ENCODE peak calls at places on chromosomes 5 and 9, in six cellular contexts. One of them, this sample, is unnamed.

GRCh38 chr9:130992059-130993032 is 16.6 kb upstream of the LAMC3 start:
- DNase-seq in iPS-NIHi11: no peak
- DNase-seq in activated CD4-positive, alpha-beta T cell treated with anti-CD3 and anti-CD28 coated beads, Interleukin-2, amount 50 U/mL, for 1 hour: no peak
- DNase-seq in GM23248: no peak
- DNase-seq in endothelial cell: no peak
- DNase-seq in AG09319: no peak
- DNase-seq in this sample: no peak

GRCh38 chr5:170110403-170111087 is 4.8 kb downstream of the FOXI1 start:
- DNase-seq in iPS-NIHi11: no peak
- DNase-seq in activated CD4-positive, alpha-beta T cell treated with anti-CD3 and anti-CD28 coated beads, Interleukin-2, amount 50 U/mL, for 1 hour: no peak
- DNase-seq in GM23248: no peak
- DNase-seq in endothelial cell: no peak
- DNase-seq in AG09319: no peak
- DNase-seq in this sample: no peak

GRCh38 chr9:78620764-78621163 is 323.8 kb downstream of the PSAT1 start:
- DNase-seq in iPS-NIHi11: no peak
- DNase-seq in activated CD4-positive, alpha-beta T cell treated with anti-CD3 and anti-CD28 coated beads, Interleukin-2, amount 50 U/mL, for 1 hour: no peak
- DNase-seq in GM23248: peak; percentile 94
- DNase-seq in endothelial cell: no peak
- DNase-seq in AG09319: no peak
- DNase-seq in this sample: no peak

GRCh38 chr5:34503379-34504346 is 152.5 kb upstream of the RAI14 start:
- DNase-seq in iPS-NIHi11: no peak
- DNase-seq in activated CD4-positive, alpha-beta T cell treated with anti-CD3 and anti-CD28 coated beads, Interleukin-2, amount 50 U/mL, for 1 hour: no peak
- DNase-seq in GM23248: no peak
- DNase-seq in endothelial cell: no peak
- DNase-seq in AG09319: no peak
- DNase-seq in this sample: no peak

GRCh38 chr5:116378007-116378831 is 196.4 kb downstream of the SEMA6A start:
- DNase-seq in iPS-NIHi11: no peak
- DNase-seq in activated CD4-positive, alpha-beta T cell treated with anti-CD3 and anti-CD28 coated beads, Interleukin-2, amount 50 U/mL, for 1 hour: no peak
- DNase-seq in GM23248: no peak
- DNase-seq in endothelial cell: no peak
- DNase-seq in AG09319: no peak
- DNase-seq in this sample: no peak

GRCh38 chr9:23321049-23321448 is 505.0 kb downstream of the ELAVL2 start:
- DNase-seq in iPS-NIHi11: no peak
- DNase-seq in activated CD4-positive, alpha-beta T cell treated with anti-CD3 and anti-CD28 coated beads, Interleukin-2, amount 50 U/mL, for 1 hour: no peak
- DNase-seq in GM23248: no peak
- DNase-seq in endothelial cell: no peak
- DNase-seq in AG09319: no peak
- DNase-seq in this sample: no peak

GRCh38 chr5:93349613-93350012 is 231.4 kb downstream of the NR2F1-AS1 start:
- DNase-seq in iPS-NIHi11: no peak
- DNase-seq in activated CD4-positive, alpha-beta T cell treated with anti-CD3 and anti-CD28 coated beads, Interleukin-2, amount 50 U/mL, for 1 hour: no peak
- DNase-seq in GM23248: peak; percentile 54
- DNase-seq in endothelial cell: no peak
- DNase-seq in AG09319: no peak
- DNase-seq in this sample: no peak

GRCh38 chr9:34310205-34310604 is 18.9 kb downstream of the KIF24 start:
- DNase-seq in iPS-NIHi11: no peak
- DNase-seq in activated CD4-positive, alpha-beta T cell treated with anti-CD3 and anti-CD28 coated beads, Interleukin-2, amount 50 U/mL, for 1 hour: no peak
- DNase-seq in GM23248: no peak
- DNase-seq in endothelial cell: no peak
- DNase-seq in AG09319: no peak
- DNase-seq in this sample: no peak

GRCh38 chr9:121689461-121690157 is 38.2 kb downstream of the DAB2IP start:
- DNase-seq in iPS-NIHi11: no peak
- DNase-seq in activated CD4-positive, alpha-beta T cell treated with anti-CD3 and anti-CD28 coated beads, Interleukin-2, amount 50 U/mL, for 1 hour: no peak
- DNase-seq in GM23248: no peak
- DNase-seq in endothelial cell: no peak
- DNase-seq in AG09319: no peak
- DNase-seq in this sample: no peak

GRCh38 chr9:29966247-29966646 is 2393.0 kb upstream of the C9orf72 start:
- DNase-seq in iPS-NIHi11: no peak
- DNase-seq in activated CD4-positive, alpha-beta T cell treated with anti-CD3 and anti-CD28 coated beads, Interleukin-2, amount 50 U/mL, for 1 hour: no peak
- DNase-seq in GM23248: no peak
- DNase-seq in endothelial cell: no peak
- DNase-seq in AG09319: no peak
- DNase-seq in this sample: no peak

GRCh38 chr9:110623462-110624025 is 44.0 kb upstream of the SVEP1 start:
- DNase-seq in iPS-NIHi11: peak; percentile 57
- DNase-seq in activated CD4-positive, alpha-beta T cell treated with anti-CD3 and anti-CD28 coated beads, Interleukin-2, amount 50 U/mL, for 1 hour: no peak
- DNase-seq in GM23248: peak; percentile 71
- DNase-seq in endothelial cell: peak; percentile 54
- DNase-seq in AG09319: no peak
- DNase-seq in this sample: no peak

GRCh38 chr9:3730527-3730926 is 204.7 kb upstream of the RFX3 start:
- DNase-seq in iPS-NIHi11: no peak
- DNase-seq in activated CD4-positive, alpha-beta T cell treated with anti-CD3 and anti-CD28 coated beads, Interleukin-2, amount 50 U/mL, for 1 hour: no peak
- DNase-seq in GM23248: no peak
- DNase-seq in endothelial cell: no peak
- DNase-seq in AG09319: no peak
- DNase-seq in this sample: no peak

GRCh38 chr5:29588276-29588675 is 1605.2 kb upstream of the CDH6 start:
- DNase-seq in iPS-NIHi11: no peak
- DNase-seq in activated CD4-positive, alpha-beta T cell treated with anti-CD3 and anti-CD28 coated beads, Interleukin-2, amount 50 U/mL, for 1 hour: no peak
- DNase-seq in GM23248: no peak
- DNase-seq in endothelial cell: no peak
- DNase-seq in AG09319: no peak
- DNase-seq in this sample: no peak

GRCh38 chr5:7425830-7426229 is 29.9 kb downstream of the ADCY2 start:
- DNase-seq in iPS-NIHi11: no peak
- DNase-seq in activated CD4-positive, alpha-beta T cell treated with anti-CD3 and anti-CD28 coated beads, Interleukin-2, amount 50 U/mL, for 1 hour: no peak
- DNase-seq in GM23248: peak; percentile 5
- DNase-seq in endothelial cell: no peak
- DNase-seq in AG09319: no peak
- DNase-seq in this sample: no peak

GRCh38 chr5:135008556-135008955 is 25.5 kb downstream of the PITX1 start:
- DNase-seq in iPS-NIHi11: no peak
- DNase-seq in activated CD4-positive, alpha-beta T cell treated with anti-CD3 and anti-CD28 coated beads, Interleukin-2, amount 50 U/mL, for 1 hour: no peak
- DNase-seq in GM23248: no peak
- DNase-seq in endothelial cell: no peak
- DNase-seq in AG09319: no peak
- DNase-seq in this sample: no peak

GRCh38 chr9:108093773-108094675 is 604.5 kb upstream of the KLF4 start:
- DNase-seq in iPS-NIHi11: no peak
- DNase-seq in activated CD4-positive, alpha-beta T cell treated with anti-CD3 and anti-CD28 coated beads, Interleukin-2, amount 50 U/mL, for 1 hour: no peak
- DNase-seq in GM23248: peak; percentile 52
- DNase-seq in endothelial cell: no peak
- DNase-seq in AG09319: no peak
- DNase-seq in this sample: no peak

GRCh38 chr9:89387970-89388867 is 69.9 kb downstream of the SECISBP2 start:
- DNase-seq in iPS-NIHi11: no peak
- DNase-seq in activated CD4-positive, alpha-beta T cell treated with anti-CD3 and anti-CD28 coated beads, Interleukin-2, amount 50 U/mL, for 1 hour: no peak
- DNase-seq in GM23248: peak; percentile 89
- DNase-seq in endothelial cell: no peak
- DNase-seq in AG09319: peak; percentile 80
- DNase-seq in this sample: no peak

GRCh38 chr5:175483337-175483736 is 5.0 kb downstream of the SFXN1 start:
- DNase-seq in iPS-NIHi11: no peak
- DNase-seq in activated CD4-positive, alpha-beta T cell treated with anti-CD3 and anti-CD28 coated beads, Interleukin-2, amount 50 U/mL, for 1 hour: no peak
- DNase-seq in GM23248: no peak
- DNase-seq in endothelial cell: no peak
- DNase-seq in AG09319: no peak
- DNase-seq in this sample: no peak

GRCh38 chr5:168750926-168751325 is 171.8 kb upstream of the PANK3 start:
- DNase-seq in iPS-NIHi11: no peak
- DNase-seq in activated CD4-positive, alpha-beta T cell treated with anti-CD3 and anti-CD28 coated beads, Interleukin-2, amount 50 U/mL, for 1 hour: no peak
- DNase-seq in GM23248: no peak
- DNase-seq in endothelial cell: no peak
- DNase-seq in AG09319: no peak
- DNase-seq in this sample: no peak

GRCh38 chr9:5389109-5389732 is 48.5 kb downstream of the PLGRKT start:
- DNase-seq in iPS-NIHi11: no peak
- DNase-seq in activated CD4-positive, alpha-beta T cell treated with anti-CD3 and anti-CD28 coated beads, Interleukin-2, amount 50 U/mL, for 1 hour: no peak
- DNase-seq in GM23248: peak; percentile 82
- DNase-seq in endothelial cell: no peak
- DNase-seq in AG09319: no peak
- DNase-seq in this sample: no peak

GRCh38 chr9:133967024-133967741 is 24.9 kb downstream of the VAV2 start:
- DNase-seq in iPS-NIHi11: no peak
- DNase-seq in activated CD4-positive, alpha-beta T cell treated with anti-CD3 and anti-CD28 coated beads, Interleukin-2, amount 50 U/mL, for 1 hour: no peak
- DNase-seq in GM23248: no peak
- DNase-seq in endothelial cell: no peak
- DNase-seq in AG09319: no peak
- DNase-seq in this sample: no peak

GRCh38 chr5:113109344-113109743 is 132.7 kb downstream of the DCP2 start:
- DNase-seq in iPS-NIHi11: no peak
- DNase-seq in activated CD4-positive, alpha-beta T cell treated with anti-CD3 and anti-CD28 coated beads, Interleukin-2, amount 50 U/mL, for 1 hour: no peak
- DNase-seq in GM23248: no peak
- DNase-seq in endothelial cell: no peak
- DNase-seq in AG09319: no peak
- DNase-seq in this sample: no peak

GRCh38 chr5:51988561-51988960 is 605.3 kb downstream of the ISL1 start:
- DNase-seq in iPS-NIHi11: no peak
- DNase-seq in activated CD4-positive, alpha-beta T cell treated with anti-CD3 and anti-CD28 coated beads, Interleukin-2, amount 50 U/mL, for 1 hour: no peak
- DNase-seq in GM23248: no peak
- DNase-seq in endothelial cell: no peak
- DNase-seq in AG09319: no peak
- DNase-seq in this sample: no peak

GRCh38 chr5:137666901-137667300 is 69.0 kb downstream of the KLHL3 start:
- DNase-seq in iPS-NIHi11: no peak
- DNase-seq in activated CD4-positive, alpha-beta T cell treated with anti-CD3 and anti-CD28 coated beads, Interleukin-2, amount 50 U/mL, for 1 hour: no peak
- DNase-seq in GM23248: no peak
- DNase-seq in endothelial cell: no peak
- DNase-seq in AG09319: no peak
- DNase-seq in this sample: no peak

GRCh38 chr9:128127568-128127989 is at the start of gene PTGES2:
- DNase-seq in iPS-NIHi11: peak; percentile 78
- DNase-seq in activated CD4-positive, alpha-beta T cell treated with anti-CD3 and anti-CD28 coated beads, Interleukin-2, amount 50 U/mL, for 1 hour: peak; percentile 75
- DNase-seq in GM23248: peak; percentile 95
- DNase-seq in endothelial cell: peak; percentile 82
- DNase-seq in AG09319: peak; percentile 62
- DNase-seq in this sample: peak; percentile 77

GRCh38 chr5:105304859-105305258 is 1742.3 kb upstream of the NUDT12 start:
- DNase-seq in iPS-NIHi11: no peak
- DNase-seq in activated CD4-positive, alpha-beta T cell treated with anti-CD3 and anti-CD28 coated beads, Interleukin-2, amount 50 U/mL, for 1 hour: no peak
- DNase-seq in GM23248: no peak
- DNase-seq in endothelial cell: no peak
- DNase-seq in AG09319: no peak
- DNase-seq in this sample: no peak

GRCh38 chr5:93569295-93570164 is 11.5 kb downstream of the NR2F1-AS1 start:
- DNase-seq in iPS-NIHi11: no peak
- DNase-seq in activated CD4-positive, alpha-beta T cell treated with anti-CD3 and anti-CD28 coated beads, Interleukin-2, amount 50 U/mL, for 1 hour: no peak
- DNase-seq in GM23248: no peak
- DNase-seq in endothelial cell: no peak
- DNase-seq in AG09319: no peak
- DNase-seq in this sample: no peak

GRCh38 chr9:37002413-37003217 is 31.5 kb downstream of the PAX5 start:
- DNase-seq in iPS-NIHi11: no peak
- DNase-seq in activated CD4-positive, alpha-beta T cell treated with anti-CD3 and anti-CD28 coated beads, Interleukin-2, amount 50 U/mL, for 1 hour: no peak
- DNase-seq in GM23248: no peak
- DNase-seq in endothelial cell: no peak
- DNase-seq in AG09319: no peak
- DNase-seq in this sample: no peak

GRCh38 chr9:37514999-37515398 is 29.3 kb downstream of the POLR1E start:
- DNase-seq in iPS-NIHi11: no peak
- DNase-seq in activated CD4-positive, alpha-beta T cell treated with anti-CD3 and anti-CD28 coated beads, Interleukin-2, amount 50 U/mL, for 1 hour: no peak
- DNase-seq in GM23248: no peak
- DNase-seq in endothelial cell: no peak
- DNase-seq in AG09319: no peak
- DNase-seq in this sample: no peak

GRCh38 chr9:128142061-128142460 is 7.2 kb upstream of the LCN2 start:
- DNase-seq in iPS-NIHi11: no peak
- DNase-seq in activated CD4-positive, alpha-beta T cell treated with anti-CD3 and anti-CD28 coated beads, Interleukin-2, amount 50 U/mL, for 1 hour: no peak
- DNase-seq in GM23248: no peak
- DNase-seq in endothelial cell: no peak
- DNase-seq in AG09319: no peak
- DNase-seq in this sample: peak; percentile 37

GRCh38 chr5:76376141-76376900 is 26.8 kb upstream of the IQGAP2 start:
- DNase-seq in iPS-NIHi11: no peak
- DNase-seq in activated CD4-positive, alpha-beta T cell treated with anti-CD3 and anti-CD28 coated beads, Interleukin-2, amount 50 U/mL, for 1 hour: no peak
- DNase-seq in GM23248: peak; percentile 32
- DNase-seq in endothelial cell: no peak
- DNase-seq in AG09319: no peak
- DNase-seq in this sample: no peak

GRCh38 chr5:172722309-172722815 is 48.6 kb downstream of the DUSP1 start:
- DNase-seq in iPS-NIHi11: no peak
- DNase-seq in activated CD4-positive, alpha-beta T cell treated with anti-CD3 and anti-CD28 coated beads, Interleukin-2, amount 50 U/mL, for 1 hour: no peak
- DNase-seq in GM23248: no peak
- DNase-seq in endothelial cell: no peak
- DNase-seq in AG09319: no peak
- DNase-seq in this sample: no peak

GRCh38 chr9:5113523-5113922 is 71.9 kb downstream of the INSL6 start:
- DNase-seq in iPS-NIHi11: no peak
- DNase-seq in activated CD4-positive, alpha-beta T cell treated with anti-CD3 and anti-CD28 coated beads, Interleukin-2, amount 50 U/mL, for 1 hour: no peak
- DNase-seq in GM23248: no peak
- DNase-seq in endothelial cell: no peak
- DNase-seq in AG09319: no peak
- DNase-seq in this sample: no peak